ENCODE peak calls at places on chromosomes 12 and 14, in nine cellular contexts. S is NB4, R is sigmoid colon, W is body of pancreas, V is A549, H is tibial nerve, X is GM12892, L is adrenal gland, N is uterus. O is an unnamed sample.

GRCh38 chr12:116201908-116202307 is 75.6 kb downstream of the MED13L start:
- DNase-seq in S (no peak), R (no peak), W (no peak), V (no peak), H (no peak), X (no peak), L (no peak), N (no peak), O (no peak)

GRCh38 chr12:1083086-1083887 is 92.3 kb downstream of the ERC1 start:
- DNase-seq in S (no peak), R (no peak), W (no peak), V (no peak), H (no peak), X (no peak), L (peak; percentile 25), N (no peak), O (no peak)

GRCh38 chr14:52700701-52701172 is 5.4 kb upstream of the ERO1A start:
- DNase-seq in S (no peak), R (no peak), W (peak; percentile 39), V (peak; percentile 47), H (no peak), X (no peak), L (no peak), N (no peak), O (no peak)

GRCh38 chr14:87443787-87444186 is 549.2 kb downstream of the GALC start:
- DNase-seq in S (no peak), R (no peak), W (no peak), V (no peak), H (no peak), X (no peak), L (no peak), N (no peak), O (no peak)

GRCh38 chr14:50943943-50944646 is at the start of gene PYGL:
- DNase-seq in S (peak; percentile 88), R (peak; percentile 88), W (peak; percentile 74), V (peak; percentile 77), H (peak; percentile 47), X (peak; percentile 57), L (peak; percentile 79), N (peak; percentile 66), O (peak; percentile 63)

GRCh38 chr12:50059440-50060119 is 2.2 kb downstream of the ASIC1 start:
- DNase-seq in S (peak; percentile 98), R (no peak), W (no peak), V (no peak), H (no peak), X (no peak), L (no peak), N (no peak), O (no peak)

GRCh38 chr14:36553650-36554260 is 28.7 kb downstream of the NKX2-8 start:
- DNase-seq in S (peak; percentile 48), R (no peak), W (peak; percentile 47), V (peak; percentile 64), H (peak; percentile 16), X (no peak), L (no peak), N (no peak), O (peak; percentile 59)

GRCh38 chr14:89576132-89576923 is 159.3 kb upstream of the FOXN3 start:
- DNase-seq in S (no peak), R (peak; percentile 67), W (no peak), V (no peak), H (no peak), X (no peak), L (no peak), N (no peak), O (no peak)

GRCh38 chr14:46325157-46325556 is 326.4 kb downstream of the RPL10L start:
- DNase-seq in S (no peak), R (no peak), W (no peak), V (no peak), H (no peak), X (no peak), L (no peak), N (no peak), O (no peak)

GRCh38 chr14:97010491-97011160 is 213.4 kb downstream of the VRK1 start:
- DNase-seq in S (peak; percentile 11), R (no peak), W (no peak), V (no peak), H (no peak), X (no peak), L (no peak), N (no peak), O (peak; percentile 3)

GRCh38 chr12:117059156-117059555 is 40.1 kb downstream of the TESC start:
- DNase-seq in S (no peak), R (no peak), W (no peak), V (no peak), H (no peak), X (no peak), L (peak; percentile 56), N (no peak), O (no peak)

GRCh38 chr14:73140924-73141323 is 4.6 kb downstream of the PSEN1 start:
- DNase-seq in S (no peak), R (no peak), W (no peak), V (no peak), H (no peak), X (no peak), L (no peak), N (no peak), O (peak; percentile 36)

GRCh38 chr12:107309020-107309419 is 215.7 kb upstream of the CRY1 start:
- DNase-seq in S (no peak), R (no peak), W (no peak), V (no peak), H (no peak), X (no peak), L (no peak), N (no peak), O (no peak)

GRCh38 chr12:40970320-40970907 is 217.7 kb upstream of the PDZRN4 start:
- DNase-seq in S (peak; percentile 16), R (no peak), W (no peak), V (peak; percentile 26), H (no peak), X (no peak), L (no peak), N (no peak), O (no peak)

DNA sequence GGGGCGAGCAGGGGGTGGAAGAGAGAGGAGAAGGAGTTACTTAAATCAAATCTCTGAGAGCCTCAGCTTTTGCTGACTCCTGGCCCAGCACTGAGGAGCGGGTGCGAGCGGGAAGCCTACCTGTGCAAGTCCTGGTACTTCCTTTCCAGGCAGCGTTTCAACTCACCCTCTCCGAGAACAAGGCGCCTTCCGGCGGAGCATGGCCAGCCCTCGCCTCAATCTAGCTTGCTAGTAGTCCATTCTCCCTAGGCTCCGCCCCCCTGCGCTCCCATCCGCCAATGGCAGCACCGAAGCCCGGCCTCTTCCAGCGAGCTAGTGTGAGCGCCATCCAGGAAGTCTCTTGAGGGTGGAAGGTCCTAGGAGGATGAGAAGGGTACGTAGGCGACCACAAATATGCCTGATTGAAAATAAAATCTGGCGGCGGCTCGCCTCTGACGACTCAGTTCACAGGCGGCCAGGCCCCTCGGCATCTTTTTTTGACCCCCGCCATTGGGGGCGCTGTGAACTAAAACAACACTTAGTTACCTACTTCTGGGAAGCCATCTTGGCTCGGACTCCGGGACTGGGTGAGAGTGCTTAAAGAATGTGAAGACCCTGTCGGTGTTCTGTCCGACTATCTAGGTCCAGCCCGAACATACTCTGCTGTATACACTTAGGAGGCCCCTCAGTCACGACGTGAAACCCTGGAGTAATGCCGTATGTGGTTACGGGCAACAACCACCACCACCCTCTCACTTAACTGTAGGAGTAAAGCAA is at the start of gene CHD8:
- DNase-seq in S (peak; percentile 100), R (peak; percentile 100), W (peak; percentile 100), V (peak; percentile 100), H (peak; percentile 99), X (peak; percentile 94), L (peak; percentile 100), N (peak; percentile 99), O (peak; percentile 100)
- TF ChIP-seq POLR2A in S (peak; percentile 58), R (no peak), W (peak; percentile 87), V (peak; percentile 89), H (peak; percentile 51), X (peak; percentile 91), L (peak; percentile 93), N (peak; percentile 28), O (peak; percentile 85)

DNA sequence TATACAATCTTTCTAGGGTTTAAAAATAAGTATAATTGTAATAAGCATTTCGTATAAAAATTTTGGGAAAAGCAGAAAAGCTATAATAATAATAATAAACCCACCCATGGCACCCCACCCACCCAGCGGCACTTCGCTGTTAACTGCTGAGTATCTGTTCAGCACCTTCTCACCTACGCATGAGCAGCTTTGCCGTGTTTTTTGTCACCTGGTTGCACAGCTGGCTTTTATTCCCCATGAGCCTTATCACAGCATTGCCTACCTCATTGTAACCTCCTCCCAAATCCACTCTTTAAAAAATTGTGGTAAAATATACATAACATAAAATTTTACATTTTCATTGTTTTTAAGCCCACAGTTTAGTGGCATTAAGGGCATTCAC is 34.7 kb downstream of the CYP46A1 start:
- DNase-seq in S (no peak), R (no peak), W (no peak), V (no peak), H (no peak), X (no peak), L (no peak), N (no peak), O (no peak)
- TF ChIP-seq POLR2A in S (no peak), R (no peak), W (no peak), V (no peak), H (no peak), X (no peak), L (no peak), N (no peak), O (no peak)

DNA sequence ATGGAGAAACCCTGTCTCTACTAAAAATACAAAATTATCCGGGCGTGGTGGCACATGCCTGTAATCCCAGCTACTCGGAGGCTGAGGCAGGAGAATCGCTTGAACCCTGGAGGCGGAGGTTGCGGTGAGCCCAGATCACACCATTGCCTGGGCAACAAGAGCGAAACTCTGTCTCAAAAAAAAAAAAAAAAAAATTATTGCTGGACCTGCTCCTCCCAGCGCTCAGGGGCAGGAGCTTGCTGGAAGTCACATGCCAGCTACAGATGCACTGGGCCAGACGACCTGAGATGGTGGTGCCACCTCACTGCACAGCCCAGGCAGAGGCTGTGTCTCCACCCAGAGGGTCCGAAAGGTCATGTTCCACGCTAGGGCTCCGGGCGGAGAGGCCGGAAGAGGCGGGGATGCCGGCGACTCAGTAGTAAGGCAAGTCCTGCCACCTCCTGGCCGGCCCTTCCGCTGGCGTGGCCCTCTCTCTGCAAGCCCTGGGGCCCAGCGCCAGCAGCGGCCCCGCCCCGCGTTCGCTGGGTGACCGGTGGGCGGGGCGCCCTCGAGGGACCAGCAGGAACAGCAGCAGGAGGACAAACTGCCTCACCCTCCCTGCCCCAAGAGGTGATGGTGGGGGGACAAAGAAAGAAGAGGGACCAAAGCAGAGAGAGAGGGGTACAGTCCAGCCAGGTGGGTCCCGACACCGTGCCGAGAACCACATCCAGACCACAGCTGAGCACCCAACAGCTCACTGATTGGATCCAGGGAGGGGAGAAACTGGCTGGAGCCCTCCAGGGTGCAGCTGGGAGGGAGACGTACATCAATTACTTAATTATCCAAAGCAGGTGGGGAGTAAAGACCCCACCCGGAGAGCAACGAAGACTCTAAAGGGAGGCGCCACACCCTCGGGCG is 3.6 kb upstream of the RHOF start:
- DNase-seq in S (no peak), R (peak; percentile 96), W (peak; percentile 99), V (peak; percentile 96), H (peak; percentile 83), X (no peak), L (peak; percentile 98), N (peak; percentile 91), O (peak; percentile 80)
- TF ChIP-seq POLR2A in S (no peak), R (no peak), W (peak; percentile 83), V (peak; percentile 82), H (peak; percentile 45), X (no peak), L (peak; percentile 80), N (peak; percentile 46), O (no peak)

DNA sequence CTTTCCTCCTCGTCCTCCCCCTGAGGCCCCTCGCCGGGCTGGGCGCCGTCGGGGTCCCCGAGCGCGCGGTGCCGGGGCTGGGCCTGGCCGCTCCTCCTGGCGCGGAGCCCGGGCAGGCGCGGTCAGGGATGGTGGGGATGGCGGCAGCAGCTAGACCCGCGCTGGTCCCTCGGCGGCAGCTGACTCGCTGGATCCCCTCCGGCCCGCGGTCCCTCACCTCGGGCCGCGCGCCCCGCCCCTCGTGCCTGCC is at the start of gene SLC25A29:
- DNase-seq in S (no peak), R (no peak), W (no peak), V (no peak), H (no peak), X (no peak), L (no peak), N (no peak), O (no peak)
- TF ChIP-seq POLR2A in S (peak; percentile 42), R (no peak), W (no peak), V (no peak), H (peak; percentile 89), X (peak; percentile 44), L (peak; percentile 92), N (peak; percentile 91), O (no peak)